ENCODE peak calls at places on chromosome 10, in nine cellular contexts. W is uterus; C is astrocyte of the cerebellum; R is coronary artery; P is activated CD8-positive, alpha-beta T cell treated with anti-CD3 and anti-CD28 coated beads for 36 hours; K is Peyer's patch; U is bronchial epithelial cell; S is Calu3; F is IMR-90. Y is an unnamed sample.

GRCh38 chr10:118563373-118563890 is 32.0 kb downstream of the PRLHR start:
- DNase-seq in W (no peak), C (no peak), R (no peak), P (no peak), K (no peak), U (no peak), S (no peak), F (no peak), Y (no peak)

GRCh38 chr10:69696073-69696731 is 66.2 kb downstream of the FAM241B start:
- DNase-seq in W (no peak), C (peak), R (no peak), P (peak), K (no peak), U (peak), S (peak), F (peak), Y (no peak)

GRCh38 chr10:18140149-18140956 is at the start of gene CACNB2:
- DNase-seq in W (peak), C (no peak), R (peak), P (peak), K (no peak), U (no peak), S (no peak), F (peak), Y (no peak)

GRCh38 chr10:15601819-15602218 is 117.9 kb downstream of the ITGA8 start:
- DNase-seq in W (no peak), C (no peak), R (no peak), P (no peak), K (no peak), U (no peak), S (no peak), F (no peak), Y (no peak)

GRCh38 chr10:61897671-61898434 is 3.6 kb upstream of the ARID5B start:
- DNase-seq in W (peak), C (no peak), R (no peak), P (peak), K (peak), U (peak), S (peak), F (peak), Y (no peak)

GRCh38 chr10:35217458-35217857 is 90.8 kb downstream of the CREM start:
- DNase-seq in W (no peak), C (no peak), R (no peak), P (no peak), K (no peak), U (no peak), S (no peak), F (no peak), Y (no peak)

GRCh38 chr10:17029581-17030271 is 99.9 kb downstream of the CUBN start:
- DNase-seq in W (peak), C (peak), R (peak), P (peak), K (peak), U (peak), S (peak), F (peak), Y (peak)

GRCh38 chr10:95331596-95332130 is 40.9 kb upstream of the PDLIM1 start:
- DNase-seq in W (no peak), C (no peak), R (no peak), P (no peak), K (no peak), U (no peak), S (no peak), F (peak), Y (no peak)

GRCh38 chr10:3452234-3452633 is 279.7 kb upstream of the PITRM1 start:
- DNase-seq in W (no peak), C (peak), R (no peak), P (no peak), K (no peak), U (no peak), S (no peak), F (peak), Y (no peak)

GRCh38 chr10:121594076-121594475 is 4.2 kb downstream of the FGFR2 start:
- DNase-seq in W (no peak), C (no peak), R (no peak), P (no peak), K (no peak), U (no peak), S (no peak), F (no peak), Y (no peak)

GRCh38 chr10:87744606-87745005 is 73.4 kb downstream of the ATAD1 start:
- DNase-seq in W (no peak), C (no peak), R (no peak), P (no peak), K (no peak), U (no peak), S (no peak), F (no peak), Y (no peak)

GRCh38 chr10:102418612-102419560 is at the start of gene PSD:
- DNase-seq in W (no peak), C (no peak), R (no peak), P (peak), K (no peak), U (no peak), S (no peak), F (no peak), Y (no peak)

GRCh38 chr10:118501637-118502440 is 93.6 kb downstream of the PRLHR start:
- DNase-seq in W (no peak), C (peak), R (no peak), P (no peak), K (no peak), U (peak), S (no peak), F (no peak), Y (no peak)

GRCh38 chr10:76055963-76056362 is 624.5 kb downstream of the LRMDA start:
- DNase-seq in W (no peak), C (no peak), R (no peak), P (no peak), K (no peak), U (no peak), S (no peak), F (no peak), Y (no peak)

GRCh38 chr10:96374985-96375830 is 16.4 kb upstream of the OPALIN start:
- DNase-seq in W (peak), C (peak), R (peak), P (peak), K (peak), U (peak), S (peak), F (peak), Y (peak)

GRCh38 chr10:110008518-110009339 is 945 bp downstream of the ADD3 start:
- DNase-seq in W (peak), C (no peak), R (peak), P (peak), K (peak), U (peak), S (peak), F (no peak), Y (peak)

GRCh38 chr10:46550076-46550790 is 6.2 kb downstream of the GPRIN2 start:
- DNase-seq in W (no peak), C (no peak), R (peak), P (no peak), K (peak), U (no peak), S (peak), F (no peak), Y (peak)

GRCh38 chr10:79153753-79154152 is 85.0 kb downstream of the ZMIZ1 start:
- DNase-seq in W (no peak), C (no peak), R (peak), P (no peak), K (no peak), U (no peak), S (no peak), F (no peak), Y (no peak)

GRCh38 chr10:78304091-78305045 is 270.7 kb downstream of the RPS24 start:
- DNase-seq in W (peak), C (no peak), R (peak), P (no peak), K (no peak), U (no peak), S (no peak), F (no peak), Y (no peak)

GRCh38 chr10:12448340-12448728 is 99.0 kb downstream of the CAMK1D start:
- DNase-seq in W (no peak), C (no peak), R (no peak), P (no peak), K (no peak), U (no peak), S (no peak), F (no peak), Y (no peak)

GRCh38 chr10:132397036-132397541 is at the start of gene PWWP2B:
- DNase-seq in W (peak), C (no peak), R (no peak), P (peak), K (peak), U (no peak), S (peak), F (peak), Y (peak)

GRCh38 chr10:109820620-109821405 is 102.5 kb downstream of the XPNPEP1 start:
- DNase-seq in W (no peak), C (no peak), R (no peak), P (no peak), K (no peak), U (no peak), S (no peak), F (no peak), Y (no peak)

GRCh38 chr10:110485541-110485940 is 12.2 kb upstream of the DUSP5 start:
- DNase-seq in W (no peak), C (no peak), R (no peak), P (no peak), K (no peak), U (peak), S (no peak), F (no peak), Y (no peak)

GRCh38 chr10:24197319-24197718 is 11.6 kb upstream of the KIAA1217 start:
- DNase-seq in W (no peak), C (no peak), R (no peak), P (no peak), K (no peak), U (no peak), S (no peak), F (no peak), Y (no peak)

GRCh38 chr10:24196426-24197039 is 12.4 kb upstream of the KIAA1217 start:
- DNase-seq in W (peak), C (peak), R (no peak), P (peak), K (peak), U (peak), S (peak), F (peak), Y (peak)

GRCh38 chr10:24193330-24193729 is 15.6 kb upstream of the KIAA1217 start:
- DNase-seq in W (no peak), C (no peak), R (no peak), P (no peak), K (no peak), U (no peak), S (no peak), F (no peak), Y (no peak)
- TF ChIP-seq CTCF in W (no peak), C (no peak), R (no peak), P (no peak), K (no peak), U (no peak), S (no peak), F (no peak), Y (no peak)

GRCh38 chr10:31709501-31709900 is 219.1 kb downstream of the ARHGAP12 start:
- DNase-seq in W (no peak), C (no peak), R (no peak), P (no peak), K (no peak), U (no peak), S (no peak), F (no peak), Y (no peak)

GRCh38 chr10:31707578-31708411 is 220.8 kb downstream of the ARHGAP12 start:
- DNase-seq in W (peak), C (peak), R (no peak), P (peak), K (no peak), U (peak), S (no peak), F (peak), Y (no peak)

GRCh38 chr10:31708513-31708912 is 220.1 kb downstream of the ARHGAP12 start:
- DNase-seq in W (no peak), C (no peak), R (no peak), P (no peak), K (no peak), U (no peak), S (no peak), F (no peak), Y (no peak)

GRCh38 chr10:31706921-31707571 is 221.6 kb downstream of the ARHGAP12 start:
- DNase-seq in W (peak), C (no peak), R (peak), P (no peak), K (no peak), U (no peak), S (no peak), F (no peak), Y (no peak)

DNA sequence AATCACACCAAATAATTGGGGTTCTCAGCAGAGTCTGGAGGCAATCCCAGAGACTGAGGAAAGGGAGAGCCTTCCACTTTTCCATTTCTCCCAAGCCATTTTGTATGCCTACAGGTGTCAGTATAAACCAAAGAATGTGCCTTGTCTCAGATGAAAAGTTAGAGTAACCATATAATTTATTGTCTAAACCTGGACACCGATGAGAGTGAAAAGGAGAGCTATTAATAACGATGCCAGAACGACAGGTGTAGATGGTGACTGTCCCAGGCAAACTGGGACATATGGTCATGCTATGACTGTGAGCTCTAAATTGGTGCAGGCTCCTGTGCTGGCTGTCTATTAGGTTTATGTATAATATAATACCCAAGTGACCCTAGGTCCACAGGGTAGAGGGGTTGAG is 219.6 kb downstream of the ARHGAP12 start:
- DNase-seq in W (no peak), C (no peak), R (no peak), P (no peak), K (no peak), U (no peak), S (no peak), F (no peak), Y (no peak)
- TF ChIP-seq CTCF in W (peak), C (no peak), R (no peak), P (no peak), K (no peak), U (no peak), S (no peak), F (peak), Y (no peak)

DNA sequence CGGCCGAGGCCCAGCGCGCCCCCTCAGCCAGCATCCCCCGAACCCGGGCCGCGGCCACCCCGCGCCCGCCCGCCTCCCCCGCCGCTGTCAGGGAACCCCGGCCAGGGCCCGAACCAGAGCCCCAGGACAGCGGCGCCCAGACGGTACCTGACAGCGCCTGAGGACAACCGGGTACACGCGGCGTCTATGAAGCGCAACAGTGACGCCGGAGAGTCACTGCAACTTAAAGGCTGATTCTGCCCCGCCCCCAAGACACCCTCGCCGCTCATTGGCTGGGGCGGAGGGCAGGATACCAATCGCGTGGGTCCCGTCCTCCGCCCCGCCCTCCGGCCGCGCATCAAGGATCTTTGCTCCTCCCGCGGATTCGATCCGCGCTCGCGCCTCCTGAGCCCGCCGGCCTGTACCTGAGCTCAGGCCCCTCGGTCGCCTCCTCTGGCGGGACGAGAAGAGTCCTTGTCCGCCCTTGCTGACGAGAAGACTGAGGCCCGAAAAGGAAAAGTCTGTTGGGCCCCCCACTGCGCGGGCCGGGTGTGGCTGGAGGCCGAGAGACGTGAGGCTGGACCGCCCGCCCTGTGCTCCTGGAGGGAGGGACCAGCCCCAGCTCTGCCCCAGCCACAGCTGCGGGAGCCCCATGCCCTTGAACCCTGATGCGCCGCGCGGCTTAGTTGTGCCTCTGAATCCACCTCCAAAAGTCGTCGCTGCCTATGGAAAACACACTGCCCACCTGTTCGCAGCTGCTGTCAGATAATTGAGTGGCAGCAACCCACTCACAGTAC is at the start of gene OAT:
- DNase-seq in W (peak), C (peak), R (peak), P (peak), K (peak), U (peak), S (peak), F (peak), Y (peak)
- TF ChIP-seq CTCF in W (peak), C (no peak), R (no peak), P (no peak), K (no peak), U (no peak), S (no peak), F (peak), Y (peak)

GRCh38 chr10:131396108-131397010 is 84.8 kb upstream of the TCERG1L start:
- DNase-seq in W (no peak), C (no peak), R (no peak), P (no peak), K (no peak), U (peak), S (no peak), F (no peak), Y (no peak)
- TF ChIP-seq CTCF in W (no peak), C (no peak), R (no peak), P (no peak), K (no peak), U (no peak), S (no peak), F (no peak), Y (no peak)

DNA sequence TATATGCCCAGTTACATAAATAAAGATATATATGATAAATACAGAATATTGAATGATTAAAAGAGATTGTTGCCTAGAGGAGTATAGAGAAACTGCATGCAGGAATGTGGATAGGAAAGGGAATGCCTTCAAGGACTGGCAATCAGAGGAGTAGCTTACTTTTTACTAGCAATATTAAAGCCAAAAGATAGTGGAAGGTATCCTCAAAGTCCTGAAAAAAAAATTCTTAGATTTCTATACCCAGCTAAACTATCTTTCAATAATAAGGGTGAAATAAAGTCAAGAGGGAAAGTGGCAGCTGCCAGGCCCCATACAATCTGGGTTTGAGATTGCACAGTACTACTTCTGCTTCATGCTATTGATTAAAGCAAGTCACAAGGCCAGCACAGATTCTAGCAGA is 733.2 kb downstream of the GATA3 start:
- DNase-seq in W (no peak), C (no peak), R (no peak), P (no peak), K (no peak), U (no peak), S (no peak), F (no peak), Y (no peak)
- TF ChIP-seq CTCF in W (no peak), C (no peak), R (no peak), P (no peak), K (no peak), U (no peak), S (no peak), F (no peak), Y (no peak)

GRCh38 chr10:101227765-101228681 is 1.2 kb downstream of the LBX1 start:
- DNase-seq in W (no peak), C (no peak), R (no peak), P (no peak), K (no peak), U (no peak), S (no peak), F (no peak), Y (no peak)
- TF ChIP-seq CTCF in W (no peak), C (no peak), R (no peak), P (no peak), K (no peak), U (no peak), S (no peak), F (no peak), Y (no peak)

DNA sequence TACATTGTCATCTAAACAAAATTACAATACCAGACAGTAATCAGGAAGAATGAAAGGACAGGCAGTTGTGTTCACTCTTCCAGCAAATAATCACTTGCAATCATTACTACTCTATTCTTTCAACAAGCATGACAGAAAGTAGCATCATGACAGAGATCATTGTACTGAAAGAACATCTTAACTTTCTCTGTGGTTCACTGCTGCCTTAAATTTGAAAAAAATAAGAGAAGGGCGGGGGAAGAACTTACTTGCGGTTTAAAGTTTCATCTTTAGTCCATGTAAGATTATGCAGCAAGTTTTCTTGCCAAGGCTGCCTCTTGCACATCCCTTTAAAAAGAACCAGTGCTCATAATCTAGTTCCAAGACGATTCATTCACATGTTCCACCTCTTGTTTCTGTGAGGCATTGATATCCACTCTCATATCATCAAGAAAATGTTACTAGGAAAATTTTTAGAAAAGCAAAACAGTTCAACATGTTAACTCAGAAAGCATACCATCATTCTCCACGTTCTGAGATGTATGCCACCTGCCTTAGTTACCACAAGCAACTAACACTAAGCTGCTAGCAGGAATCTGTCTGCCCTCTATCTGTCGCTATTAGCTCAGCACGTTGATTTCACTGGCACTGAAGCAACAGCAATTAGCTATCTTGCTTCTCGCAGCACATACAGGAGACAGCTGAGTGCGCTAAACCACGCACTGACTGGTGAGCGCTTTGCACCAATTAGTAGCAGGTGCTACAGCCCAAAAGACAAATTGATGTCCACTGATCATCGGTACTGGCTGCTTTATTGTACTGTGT is at the start of gene PCDH15:
- DNase-seq in W (no peak), C (peak), R (no peak), P (no peak), K (no peak), U (peak), S (peak), F (no peak), Y (no peak)
- TF ChIP-seq CTCF in W (no peak), C (peak), R (no peak), P (no peak), K (no peak), U (peak), S (peak), F (no peak), Y (no peak)